ENCODE peak calls at places on chromosomes 16 and 17, in seven cellular contexts. D is thyroid gland, G is OCI-LY7, T is neural crest cell, M is left ventricle myocardium inferior, I is pancreas, X is endothelial cell. R is an unnamed sample.

GRCh38 chr17:82754297-82755208 is 2.7 kb downstream of the TBCD start:
- DNase-seq in D (no peak), G (peak), T (no peak), M (no peak), I (no peak), X (no peak), R (peak)

GRCh38 chr17:37702605-37703004 is 42.3 kb downstream of the HNF1B start:
- DNase-seq in D (no peak), G (no peak), T (no peak), M (no peak), I (no peak), X (no peak), R (no peak)

GRCh38 chr17:81890447-81891302 is 711 bp downstream of the ALYREF start:
- DNase-seq in D (no peak), G (peak), T (no peak), M (no peak), I (no peak), X (peak), R (no peak)

GRCh38 chr17:57187391-57187790 is 68.9 kb upstream of the MSI2 start:
- DNase-seq in D (no peak), G (no peak), T (no peak), M (no peak), I (no peak), X (no peak), R (no peak)

GRCh38 chr16:10076037-10076436 is 106.2 kb downstream of the GRIN2A start:
- DNase-seq in D (no peak), G (no peak), T (no peak), M (no peak), I (no peak), X (no peak), R (no peak)

GRCh38 chr17:17698371-17698770 is 17.1 kb downstream of the RAI1 start:
- DNase-seq in D (no peak), G (no peak), T (no peak), M (no peak), I (no peak), X (no peak), R (no peak)

GRCh38 chr16:11183035-11183812 is 72.8 kb downstream of the SOCS1 start:
- DNase-seq in D (no peak), G (no peak), T (no peak), M (no peak), I (no peak), X (no peak), R (no peak)

GRCh38 chr17:51585514-51586104 is 325.3 kb downstream of the UTP18 start:
- DNase-seq in D (peak), G (no peak), T (peak), M (no peak), I (peak), X (peak), R (peak)

GRCh38 chr17:62652251-62653001 is 25.0 kb downstream of the MRC2 start:
- DNase-seq in D (peak), G (no peak), T (no peak), M (peak), I (peak), X (peak), R (no peak)

GRCh38 chr17:8593830-8594229 is 36.7 kb downstream of the MYH10 start:
- DNase-seq in D (no peak), G (no peak), T (no peak), M (no peak), I (no peak), X (no peak), R (no peak)

GRCh38 chr17:83065660-83066542 is 13.5 kb upstream of the METRNL start:
- DNase-seq in D (peak), G (no peak), T (no peak), M (peak), I (no peak), X (no peak), R (peak)

GRCh38 chr16:47143677-47144558 is at the start of gene NETO2:
- DNase-seq in D (peak), G (peak), T (peak), M (peak), I (peak), X (peak), R (peak)

GRCh38 chr17:60127068-60128064 is 22.4 kb upstream of the CA4 start:
- DNase-seq in D (no peak), G (no peak), T (no peak), M (no peak), I (peak), X (no peak), R (no peak)

GRCh38 chr17:59962739-59963318 is 1.7 kb downstream of the RNFT1 start:
- DNase-seq in D (no peak), G (no peak), T (no peak), M (no peak), I (no peak), X (no peak), R (no peak)

GRCh38 chr17:46978489-46979022 is 497 bp downstream of the RPRML start:
- DNase-seq in D (no peak), G (peak), T (no peak), M (no peak), I (no peak), X (peak), R (peak)

GRCh38 chr17:71921726-71922320 is 199.0 kb upstream of the SOX9 start:
- DNase-seq in D (no peak), G (no peak), T (no peak), M (no peak), I (no peak), X (no peak), R (no peak)

GRCh38 chr16:9603316-9603715 is 511.9 kb downstream of the HAPSTR1 start:
- DNase-seq in D (no peak), G (peak), T (no peak), M (no peak), I (no peak), X (no peak), R (no peak)

GRCh38 chr16:23131436-23131835 is 17.8 kb downstream of the USP31 start:
- DNase-seq in D (no peak), G (no peak), T (no peak), M (no peak), I (no peak), X (no peak), R (no peak)

GRCh38 chr17:59812139-59812538 is 80.6 kb downstream of the TUBD1 start:
- DNase-seq in D (no peak), G (no peak), T (no peak), M (no peak), I (no peak), X (no peak), R (no peak)

GRCh38 chr16:75789237-75789636 is 62.9 kb upstream of the CPHXL start:
- DNase-seq in D (no peak), G (peak), T (peak), M (no peak), I (no peak), X (peak), R (no peak)

GRCh38 chr17:5794881-5795486 is 210.7 kb upstream of the NLRP1 start:
- DNase-seq in D (no peak), G (no peak), T (no peak), M (no peak), I (no peak), X (no peak), R (no peak)

GRCh38 chr17:5797447-5797846 is 213.1 kb upstream of the NLRP1 start:
- DNase-seq in D (no peak), G (no peak), T (no peak), M (no peak), I (no peak), X (no peak), R (no peak)

GRCh38 chr17:5789443-5789842 is 205.1 kb upstream of the NLRP1 start:
- DNase-seq in D (no peak), G (no peak), T (peak), M (no peak), I (no peak), X (no peak), R (no peak)

GRCh38 chr17:5793899-5794298 is 209.6 kb upstream of the NLRP1 start:
- DNase-seq in D (no peak), G (no peak), T (no peak), M (no peak), I (no peak), X (peak), R (no peak)

DNA sequence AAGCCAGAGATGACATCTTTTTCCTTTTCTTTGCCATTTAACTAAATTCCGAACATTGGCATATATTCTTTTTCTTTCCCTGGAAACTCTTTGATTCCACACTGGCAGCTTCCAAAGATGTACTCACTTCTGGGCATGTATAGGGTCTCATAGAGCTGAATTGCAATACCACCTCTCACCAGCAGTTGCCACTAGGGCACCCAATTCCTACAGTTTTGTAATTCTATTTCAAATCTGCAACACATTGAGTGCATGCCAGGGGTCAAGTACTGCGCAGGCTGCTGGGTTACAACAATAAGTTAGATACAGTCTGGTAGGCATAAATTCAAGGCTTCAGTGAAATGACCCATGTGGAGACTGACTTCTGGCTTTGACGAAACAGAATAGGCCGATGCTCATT is 208.8 kb upstream of the NLRP1 start:
- DNase-seq in D (no peak), G (no peak), T (no peak), M (no peak), I (no peak), X (no peak), R (no peak)
- TF ChIP-seq CTCF in D (no peak), G (peak), T (peak), M (no peak), I (peak), X (peak), R (peak)

DNA sequence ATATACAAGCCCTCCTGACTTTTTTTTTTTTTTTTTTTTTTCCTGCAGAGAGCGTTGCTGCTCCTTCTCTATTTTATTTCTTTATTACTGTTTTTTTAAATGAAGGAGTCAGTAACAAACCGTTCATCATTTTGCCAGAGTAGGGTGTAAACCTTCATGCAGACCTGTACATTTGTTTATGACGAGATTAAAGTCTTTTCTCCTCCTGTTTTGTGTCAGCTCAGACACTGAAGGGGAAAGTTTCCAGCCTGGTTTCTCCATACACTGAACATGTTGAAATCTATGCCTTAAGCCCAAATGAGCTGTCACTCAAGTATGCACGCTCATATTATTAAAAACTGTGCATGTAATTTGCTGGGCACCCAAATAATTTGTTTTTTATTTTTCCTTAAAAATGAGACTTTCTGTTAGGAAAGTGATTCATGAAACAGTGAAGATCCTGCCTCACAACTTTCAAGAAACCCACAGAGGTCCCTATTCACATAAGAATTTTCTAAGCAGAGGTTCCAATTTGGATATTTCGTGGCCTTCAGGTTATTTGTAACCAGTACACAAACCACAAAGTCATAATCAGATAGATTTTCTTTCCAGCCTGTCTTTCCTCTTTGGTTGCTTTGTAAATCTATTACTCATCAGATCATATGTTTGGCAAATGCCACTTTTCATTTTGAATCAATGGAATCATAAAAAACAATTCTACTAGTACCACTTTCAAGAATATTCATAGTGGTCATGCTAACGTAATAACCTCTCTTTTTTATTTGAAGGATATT is 700.3 kb downstream of the MAF start:
- DNase-seq in D (no peak), G (no peak), T (no peak), M (no peak), I (no peak), X (no peak), R (no peak)
- TF ChIP-seq CTCF in D (no peak), G (no peak), T (no peak), M (no peak), I (no peak), X (no peak), R (no peak)

GRCh38 chr16:69494993-69495392 is 70.6 kb downstream of the CYB5B start:
- DNase-seq in D (no peak), G (peak), T (peak), M (no peak), I (no peak), X (peak), R (no peak)
- TF ChIP-seq CTCF in D (peak), G (peak), T (peak), M (peak), I (no peak), X (peak), R (peak)

GRCh38 chr16:3997231-3997841 is 116.8 kb upstream of the CREBBP start:
- DNase-seq in D (no peak), G (no peak), T (no peak), M (no peak), I (no peak), X (no peak), R (no peak)

GRCh38 chr16:3999890-4000325 is 116.3 kb downstream of the ADCY9 start:
- DNase-seq in D (no peak), G (no peak), T (no peak), M (no peak), I (no peak), X (no peak), R (no peak)

GRCh38 chr16:3999479-3999868 is 116.8 kb downstream of the ADCY9 start:
- DNase-seq in D (peak), G (no peak), T (peak), M (peak), I (no peak), X (no peak), R (peak)

GRCh38 chr16:4003166-4003565 is 113.1 kb downstream of the ADCY9 start:
- DNase-seq in D (no peak), G (no peak), T (no peak), M (no peak), I (no peak), X (no peak), R (no peak)

GRCh38 chr16:3998793-3999478 is 117.3 kb downstream of the ADCY9 start:
- DNase-seq in D (no peak), G (no peak), T (no peak), M (no peak), I (no peak), X (no peak), R (no peak)
- TF ChIP-seq CTCF in D (no peak), G (no peak), T (no peak), M (no peak), I (no peak), X (no peak), R (no peak)

GRCh38 chr17:39576187-39576586 is 31.5 kb downstream of the NEUROD2 start:
- DNase-seq in D (no peak), G (peak), T (peak), M (no peak), I (no peak), X (peak), R (peak)
- TF ChIP-seq CTCF in D (peak), G (peak), T (peak), M (peak), I (peak), X (peak), R (peak)

GRCh38 chr17:69723741-69724140 is 309.2 kb downstream of the MAP2K6 start:
- DNase-seq in D (no peak), G (no peak), T (no peak), M (no peak), I (no peak), X (no peak), R (no peak)
- TF ChIP-seq CTCF in D (no peak), G (peak), T (no peak), M (no peak), I (no peak), X (no peak), R (no peak)

DNA sequence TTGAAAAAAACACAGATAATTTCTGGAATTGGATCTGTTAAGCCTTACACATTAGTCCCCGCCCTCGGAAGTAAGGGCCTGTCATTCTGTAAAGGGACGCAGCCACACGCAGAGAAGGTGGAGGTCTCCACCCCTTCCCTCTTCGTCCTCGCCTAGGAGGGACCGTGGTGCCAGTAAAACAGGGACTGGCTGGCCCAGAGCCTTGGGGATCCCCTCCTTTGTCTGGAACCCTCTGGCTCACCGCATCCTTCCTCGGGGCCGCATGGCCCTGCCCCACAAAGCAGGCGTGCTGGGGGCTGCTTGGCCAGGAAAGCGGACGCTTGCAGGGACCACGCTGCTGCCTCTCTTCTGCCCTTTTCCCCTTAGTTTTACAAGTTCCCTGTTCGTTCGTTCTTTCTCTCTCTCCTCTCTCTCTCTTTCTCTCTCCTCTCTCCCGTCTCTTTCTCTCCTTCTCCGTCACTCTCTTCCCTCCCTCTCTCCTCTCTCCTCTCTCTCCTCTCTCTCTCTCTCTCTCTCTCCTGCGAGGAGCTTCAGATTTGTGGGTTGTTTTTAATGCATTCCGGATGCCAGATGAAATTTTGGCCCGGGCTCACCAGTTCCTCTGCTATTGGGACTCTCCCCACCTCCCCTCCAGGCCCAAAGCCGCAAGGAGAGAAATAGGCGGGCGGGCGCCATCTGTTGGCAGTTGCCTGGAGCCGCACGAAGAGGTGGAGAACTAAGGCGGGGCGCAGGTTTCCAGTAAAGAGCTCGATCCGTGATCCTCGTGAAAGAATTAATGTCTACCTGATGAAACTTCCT is 35.1 kb upstream of the CDRT4 start:
- DNase-seq in D (peak), G (peak), T (peak), M (peak), I (peak), X (peak), R (peak)
- TF ChIP-seq CTCF in D (peak), G (peak), T (peak), M (peak), I (peak), X (peak), R (peak)

DNA sequence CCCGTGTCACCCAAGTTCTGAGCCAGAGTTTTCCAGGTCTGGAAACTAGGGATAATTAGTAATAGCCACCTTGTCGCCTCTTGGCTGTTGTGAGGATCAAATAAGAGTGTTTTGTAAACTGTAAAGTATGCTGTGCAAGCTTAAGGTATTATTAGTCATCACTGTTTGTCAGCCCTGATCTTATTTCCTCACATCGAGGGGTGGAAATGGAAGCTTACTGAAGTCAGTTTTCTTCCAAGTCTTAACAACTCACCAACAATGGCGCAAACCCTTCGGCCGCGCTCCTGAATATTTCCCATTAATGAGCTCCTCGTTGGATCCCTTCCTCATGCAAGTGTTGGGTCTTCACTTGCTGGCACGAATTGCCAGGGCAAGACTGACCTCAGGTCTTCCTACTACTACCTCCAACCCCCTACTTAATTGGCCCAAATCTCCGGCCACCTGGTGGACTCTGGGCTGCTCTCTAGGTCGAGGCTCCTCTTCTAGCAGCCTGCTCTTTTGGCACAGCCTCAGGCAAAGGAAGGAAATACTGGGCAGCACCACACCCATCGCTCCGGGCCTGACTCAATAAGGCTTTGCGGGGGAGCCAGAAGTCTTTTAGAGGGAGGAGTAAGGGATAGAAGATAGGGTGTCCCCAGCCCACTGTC is 874 bp upstream of the SLC35B1 start:
- DNase-seq in D (peak), G (no peak), T (no peak), M (no peak), I (peak), X (no peak), R (no peak)
- TF ChIP-seq CTCF in D (no peak), G (peak), T (peak), M (no peak), I (no peak), X (no peak), R (no peak)

DNA sequence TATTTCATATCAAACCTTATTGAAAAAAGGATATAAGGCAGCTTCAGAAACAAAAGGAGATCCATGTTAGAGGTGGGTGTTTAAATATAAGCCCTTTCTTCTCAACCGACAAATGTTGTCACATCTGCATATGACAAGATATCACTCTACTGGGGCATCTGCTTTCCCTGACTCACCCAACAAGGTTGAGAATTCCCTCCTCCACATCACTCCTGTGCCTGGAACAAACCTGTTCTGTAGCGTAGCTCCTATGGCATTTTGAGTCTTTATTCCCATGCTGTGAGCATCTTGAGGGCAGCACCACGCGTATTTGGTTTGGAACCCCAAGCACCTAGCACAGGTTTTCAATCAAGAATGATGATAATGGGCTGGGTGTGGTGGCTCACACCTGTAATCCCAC is 59.4 kb upstream of the ZFHX3 start:
- DNase-seq in D (no peak), G (no peak), T (no peak), M (no peak), I (no peak), X (no peak), R (no peak)
- TF ChIP-seq CTCF in D (no peak), G (no peak), T (no peak), M (no peak), I (no peak), X (no peak), R (no peak)